ENCODE peak calls at places on chromosomes 3 and 15, in five cellular contexts. I is mesothelial cell of epicardium, O is fibroblast of the aortic adventitia, F is HFFc6, V is neural crest cell. Q is an unnamed sample.
A peak's percentile ranks its signal among the peaks of the same experiment; 100 is the strongest.

GRCh38 chr3:142784228-142784627 is 60.4 kb downstream of the TRPC1 start:
- DNase-seq in I (no peak), O (no peak), F (no peak), V (no peak), Q (no peak)

GRCh38 chr3:16076564-16076963 is 97.9 kb upstream of the GALNT15 start:
- DNase-seq in I (no peak), O (no peak), F (no peak), V (no peak), Q (no peak)

GRCh38 chr3:70000563-70001081 is 1.1 kb downstream of the SAMMSON start:
- DNase-seq in I (no peak), O (no peak), F (no peak), V (peak; percentile 31), Q (no peak)

GRCh38 chr15:33994005-33994615 is 25.8 kb downstream of the CHRM5 start:
- DNase-seq in I (no peak), O (peak; percentile 46), F (peak; percentile 45), V (peak; percentile 18), Q (no peak)

GRCh38 chr3:133662256-133662773 is 574 bp upstream of the TOPBP1 start:
- DNase-seq in I (no peak), O (peak; percentile 33), F (peak; percentile 35), V (no peak), Q (no peak)

GRCh38 chr3:106425021-106425420 is 556.2 kb upstream of the CBLB start:
- DNase-seq in I (no peak), O (peak; percentile 74), F (peak; percentile 49), V (no peak), Q (no peak)

GRCh38 chr3:71419369-71419768 is 164.2 kb downstream of the FOXP1 start:
- DNase-seq in I (no peak), O (no peak), F (no peak), V (no peak), Q (no peak)

GRCh38 chr15:67943961-67944674 is 104.3 kb upstream of the RNU6-1 start:
- DNase-seq in I (no peak), O (peak; percentile 75), F (no peak), V (no peak), Q (no peak)

GRCh38 chr3:169044341-169045113 is 619.0 kb downstream of the MECOM start:
- DNase-seq in I (no peak), O (peak; percentile 77), F (peak; percentile 78), V (no peak), Q (no peak)

GRCh38 chr3:169041677-169042171 is 621.8 kb downstream of the MECOM start:
- DNase-seq in I (no peak), O (peak; percentile 78), F (peak; percentile 52), V (no peak), Q (no peak)
- TF ChIP-seq CTCF in I (peak; percentile 37), O (peak; percentile 69), F (peak; percentile 83), V (peak; percentile 68), Q (no peak)

DNA sequence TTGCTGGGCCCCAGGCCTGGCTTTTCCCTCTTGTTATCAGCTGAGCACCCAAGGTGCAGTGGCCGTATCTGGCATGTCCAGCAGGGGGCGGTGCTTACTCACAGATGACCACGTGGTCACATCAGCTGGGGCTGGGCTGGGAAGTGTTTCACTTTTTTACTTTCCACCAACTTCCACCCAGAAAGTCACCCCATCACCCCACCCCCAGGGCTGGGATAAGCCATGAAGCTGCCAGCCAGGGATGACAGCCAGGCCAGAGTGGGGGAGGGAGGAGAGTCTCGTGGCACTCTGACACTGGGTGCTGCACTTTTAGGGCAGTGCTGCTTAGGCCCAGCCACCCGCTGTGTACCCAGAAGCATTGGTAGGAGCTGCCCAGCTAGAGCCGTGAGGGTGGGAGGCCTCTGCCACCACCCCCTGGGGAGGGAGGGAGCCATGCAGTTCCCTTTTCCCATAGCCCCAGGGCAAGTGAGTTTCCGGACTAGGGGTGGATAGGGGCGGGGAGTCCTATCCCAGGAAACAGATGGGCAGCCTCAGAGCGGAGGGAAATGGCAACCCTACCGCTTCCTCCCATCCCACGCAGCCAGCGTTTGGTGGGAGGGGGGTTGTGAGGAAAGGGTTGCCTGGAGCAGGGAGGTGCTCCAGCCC is 6.1 kb downstream of the PPCDC start:
- DNase-seq in I (peak; percentile 96), O (peak; percentile 92), F (peak; percentile 84), V (peak; percentile 95), Q (peak; percentile 82)
- TF ChIP-seq CTCF in I (peak; percentile 98), O (peak; percentile 90), F (peak; percentile 98), V (peak; percentile 96), Q (no peak)

GRCh38 chr15:59616390-59616789 is 4.8 kb downstream of the GCNT3 start:
- DNase-seq in I (no peak), O (no peak), F (no peak), V (no peak), Q (no peak)
- TF ChIP-seq CTCF in I (no peak), O (no peak), F (no peak), V (no peak), Q (no peak)

DNA sequence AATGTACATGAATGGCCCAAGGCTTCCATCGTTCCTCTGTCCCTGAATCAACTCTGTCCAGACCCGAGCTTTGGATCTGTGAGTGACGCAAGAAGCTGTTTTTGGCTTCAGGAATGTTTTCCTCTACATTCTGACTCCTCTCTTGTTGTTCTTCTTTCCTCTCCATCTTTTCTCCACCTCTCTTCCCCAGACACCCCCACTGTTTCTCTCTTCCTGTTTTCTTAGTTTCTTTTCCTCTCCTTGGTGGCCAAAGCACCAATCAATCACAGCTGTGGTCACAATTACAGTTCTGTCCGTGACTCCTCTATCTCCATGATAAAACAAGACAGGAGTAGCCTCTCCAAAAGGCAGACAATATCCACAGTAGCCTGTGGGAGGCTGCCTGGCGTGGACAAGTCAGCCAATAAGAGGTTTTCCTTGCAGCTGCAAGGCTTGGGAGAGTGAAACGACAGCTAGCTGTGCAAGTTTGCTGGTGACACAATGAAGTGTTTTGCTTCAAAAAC is 4.9 kb upstream of the TMEM212 start:
- DNase-seq in I (no peak), O (peak; percentile 86), F (peak; percentile 73), V (peak; percentile 26), Q (no peak)
- TF ChIP-seq CTCF in I (no peak), O (peak; percentile 35), F (peak; percentile 24), V (no peak), Q (no peak)

DNA sequence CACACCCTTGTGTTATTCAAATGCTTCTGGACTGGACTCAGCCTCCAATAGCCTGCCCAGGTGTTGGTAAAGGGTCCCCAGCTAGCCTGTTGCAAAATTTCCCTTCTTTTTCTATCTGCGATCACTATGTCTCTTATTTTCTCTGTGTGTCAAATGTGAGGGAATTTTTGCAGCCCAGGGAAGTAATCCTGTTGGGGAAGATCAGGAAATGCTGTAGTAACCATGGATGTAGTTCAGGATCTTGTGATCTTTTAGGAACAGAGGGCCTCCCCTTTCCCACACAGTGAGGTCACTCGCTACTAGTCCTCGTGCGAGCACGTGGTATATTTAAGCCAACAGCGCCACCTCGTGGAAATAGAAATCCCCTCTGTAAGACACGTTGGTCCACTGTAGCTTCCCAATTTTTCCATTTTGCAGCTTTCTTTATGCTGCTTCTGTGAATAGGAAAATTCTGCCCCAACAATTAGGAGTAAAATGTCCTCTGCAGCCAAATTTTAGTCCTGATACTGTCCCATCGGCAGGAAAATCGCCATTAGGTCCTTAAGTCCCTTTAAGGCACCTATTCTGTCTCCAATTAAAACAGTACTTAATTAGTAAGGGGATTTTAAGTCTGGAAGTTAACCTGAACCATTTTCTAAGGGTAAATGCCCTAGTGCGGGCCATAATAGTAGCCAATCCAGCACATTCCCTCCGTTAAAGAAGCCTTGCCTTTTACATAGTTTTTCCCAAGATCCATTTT is 4.0 kb upstream of the SMCO1 start:
- DNase-seq in I (no peak), O (peak; percentile 91), F (peak; percentile 45), V (peak; percentile 45), Q (no peak)
- TF ChIP-seq CTCF in I (peak; percentile 22), O (peak; percentile 65), F (peak; percentile 90), V (peak; percentile 53), Q (no peak)

GRCh38 chr3:138049157-138049919 is 39.4 kb downstream of the CLDN18 start:
- DNase-seq in I (no peak), O (peak; percentile 59), F (peak; percentile 85), V (no peak), Q (no peak)
- TF ChIP-seq CTCF in I (no peak), O (peak; percentile 13), F (peak; percentile 48), V (no peak), Q (no peak)

GRCh38 chr3:127865941-127866340 is 43.6 kb upstream of the MGLL start:
- DNase-seq in I (no peak), O (peak; percentile 20), F (peak; percentile 44), V (no peak), Q (no peak)
- TF ChIP-seq CTCF in I (no peak), O (peak; percentile 11), F (peak; percentile 37), V (no peak), Q (no peak)